ENCODE peak calls at places on chromosomes 12 and 14, in nine cellular contexts. One of them, this sample, is unnamed.

GRCh38 chr14:69318901-69319475 is 59.0 kb downstream of the GALNT16 start:
- DNase-seq in stomach: no peak
- DNase-seq in uterus: no peak
- DNase-seq in endothelial cell of umbilical vein: no peak
- DNase-seq in sigmoid colon: no peak
- DNase-seq in tibial nerve: no peak
- DNase-seq in A549: no peak
- DNase-seq in right lobe of liver: no peak
- DNase-seq in spleen: peak; percentile 63
- DNase-seq in this sample: no peak

GRCh38 chr14:73467377-73467776 is 9.0 kb upstream of the NUMB start:
- DNase-seq in spleen: peak; percentile 86
- DNase-seq in uterus: no peak
- DNase-seq in right lobe of liver: no peak
- DNase-seq in A549: no peak
- DNase-seq in tibial nerve: no peak
- DNase-seq in endothelial cell of umbilical vein: no peak
- DNase-seq in sigmoid colon: no peak
- DNase-seq in stomach: no peak
- DNase-seq in this sample: no peak

GRCh38 chr14:96038558-96038919 is 623 bp upstream of the C14orf132 start:
- DNase-seq in A549: no peak
- DNase-seq in endothelial cell of umbilical vein: peak; percentile 3
- DNase-seq in spleen: no peak
- DNase-seq in sigmoid colon: no peak
- DNase-seq in tibial nerve: no peak
- DNase-seq in right lobe of liver: no peak
- DNase-seq in stomach: no peak
- DNase-seq in uterus: no peak
- DNase-seq in this sample: no peak

GRCh38 chr12:25988505-25988904 is 30.0 kb downstream of the RASSF8 start:
- DNase-seq in tibial nerve: no peak
- DNase-seq in spleen: no peak
- DNase-seq in stomach: no peak
- DNase-seq in sigmoid colon: no peak
- DNase-seq in endothelial cell of umbilical vein: peak; percentile 66
- DNase-seq in A549: no peak
- DNase-seq in right lobe of liver: no peak
- DNase-seq in uterus: no peak
- DNase-seq in this sample: no peak

GRCh38 chr14:79491161-79491560 is 720.1 kb downstream of the DIO2 start:
- DNase-seq in tibial nerve: no peak
- DNase-seq in spleen: no peak
- DNase-seq in right lobe of liver: no peak
- DNase-seq in sigmoid colon: no peak
- DNase-seq in A549: no peak
- DNase-seq in stomach: no peak
- DNase-seq in endothelial cell of umbilical vein: no peak
- DNase-seq in uterus: no peak
- DNase-seq in this sample: no peak

GRCh38 chr12:45302621-45303020 is 86.7 kb downstream of the ANO6 start:
- DNase-seq in spleen: no peak
- DNase-seq in right lobe of liver: no peak
- DNase-seq in endothelial cell of umbilical vein: peak; percentile 46
- DNase-seq in A549: no peak
- DNase-seq in uterus: no peak
- DNase-seq in stomach: no peak
- DNase-seq in sigmoid colon: no peak
- DNase-seq in tibial nerve: no peak
- DNase-seq in this sample: no peak

GRCh38 chr12:37543966-37544668 is 772.5 kb upstream of the ALG10B start:
- DNase-seq in endothelial cell of umbilical vein: no peak
- DNase-seq in tibial nerve: no peak
- DNase-seq in stomach: no peak
- DNase-seq in uterus: no peak
- DNase-seq in right lobe of liver: no peak
- DNase-seq in A549: no peak
- DNase-seq in spleen: no peak
- DNase-seq in sigmoid colon: no peak
- DNase-seq in this sample: no peak

GRCh38 chr12:80810874-80811273 is 94.2 kb downstream of the MYF5 start:
- DNase-seq in stomach: no peak
- DNase-seq in uterus: no peak
- DNase-seq in tibial nerve: no peak
- DNase-seq in endothelial cell of umbilical vein: no peak
- DNase-seq in A549: no peak
- DNase-seq in right lobe of liver: no peak
- DNase-seq in sigmoid colon: no peak
- DNase-seq in spleen: no peak
- DNase-seq in this sample: no peak

GRCh38 chr14:58633831-58634230 is 3.9 kb upstream of the DACT1 start:
- DNase-seq in spleen: no peak
- DNase-seq in uterus: no peak
- DNase-seq in sigmoid colon: no peak
- DNase-seq in tibial nerve: no peak
- DNase-seq in stomach: no peak
- DNase-seq in A549: no peak
- DNase-seq in right lobe of liver: no peak
- DNase-seq in endothelial cell of umbilical vein: no peak
- DNase-seq in this sample: no peak

GRCh38 chr12:109900752-109901580 is 892 bp downstream of the TCHP start:
- DNase-seq in endothelial cell of umbilical vein: peak; percentile 43
- DNase-seq in sigmoid colon: no peak
- DNase-seq in spleen: no peak
- DNase-seq in right lobe of liver: no peak
- DNase-seq in stomach: no peak
- DNase-seq in A549: peak; percentile 43
- DNase-seq in uterus: no peak
- DNase-seq in tibial nerve: no peak
- DNase-seq in this sample: no peak

GRCh38 chr12:122854554-122854953 is 19.3 kb downstream of the HIP1R start:
- DNase-seq in spleen: no peak
- DNase-seq in A549: no peak
- DNase-seq in endothelial cell of umbilical vein: no peak
- DNase-seq in sigmoid colon: no peak
- DNase-seq in tibial nerve: no peak
- DNase-seq in uterus: no peak
- DNase-seq in right lobe of liver: no peak
- DNase-seq in stomach: no peak
- DNase-seq in this sample: no peak

GRCh38 chr12:84329933-84330332 is 582.7 kb downstream of the SLC6A15 start:
- DNase-seq in stomach: no peak
- DNase-seq in right lobe of liver: no peak
- DNase-seq in tibial nerve: no peak
- DNase-seq in spleen: no peak
- DNase-seq in endothelial cell of umbilical vein: no peak
- DNase-seq in sigmoid colon: no peak
- DNase-seq in A549: no peak
- DNase-seq in uterus: no peak
- DNase-seq in this sample: no peak

GRCh38 chr12:57223191-57224165 is 6.0 kb upstream of the SHMT2 start:
- DNase-seq in tibial nerve: no peak
- DNase-seq in stomach: no peak
- DNase-seq in A549: no peak
- DNase-seq in right lobe of liver: no peak
- DNase-seq in spleen: no peak
- DNase-seq in sigmoid colon: no peak
- DNase-seq in uterus: no peak
- DNase-seq in endothelial cell of umbilical vein: no peak
- DNase-seq in this sample: no peak

GRCh38 chr14:93538411-93538810 is 107.7 kb downstream of the UNC79 start:
- DNase-seq in right lobe of liver: no peak
- DNase-seq in stomach: no peak
- DNase-seq in uterus: no peak
- DNase-seq in endothelial cell of umbilical vein: no peak
- DNase-seq in spleen: no peak
- DNase-seq in A549: no peak
- DNase-seq in sigmoid colon: no peak
- DNase-seq in tibial nerve: no peak
- DNase-seq in this sample: no peak

GRCh38 chr12:127239781-127240180 is 1027.2 kb upstream of the TMEM132C start:
- DNase-seq in A549: no peak
- DNase-seq in sigmoid colon: no peak
- DNase-seq in right lobe of liver: no peak
- DNase-seq in uterus: no peak
- DNase-seq in tibial nerve: no peak
- DNase-seq in spleen: no peak
- DNase-seq in endothelial cell of umbilical vein: no peak
- DNase-seq in stomach: no peak
- DNase-seq in this sample: no peak

GRCh38 chr12:127241056-127241830 is 1025.7 kb upstream of the TMEM132C start:
- DNase-seq in sigmoid colon: no peak
- DNase-seq in spleen: no peak
- DNase-seq in uterus: no peak
- DNase-seq in tibial nerve: peak; percentile 19
- DNase-seq in right lobe of liver: no peak
- DNase-seq in A549: no peak
- DNase-seq in endothelial cell of umbilical vein: no peak
- DNase-seq in stomach: no peak
- DNase-seq in this sample: no peak

GRCh38 chr12:127236491-127236890 is 1030.5 kb upstream of the TMEM132C start:
- DNase-seq in stomach: no peak
- DNase-seq in endothelial cell of umbilical vein: no peak
- DNase-seq in tibial nerve: no peak
- DNase-seq in spleen: no peak
- DNase-seq in A549: no peak
- DNase-seq in sigmoid colon: no peak
- DNase-seq in right lobe of liver: no peak
- DNase-seq in uterus: no peak
- DNase-seq in this sample: no peak

GRCh38 chr12:127238061-127238460 is 1028.9 kb upstream of the TMEM132C start:
- DNase-seq in stomach: no peak
- DNase-seq in sigmoid colon: no peak
- DNase-seq in spleen: no peak
- DNase-seq in tibial nerve: no peak
- DNase-seq in uterus: no peak
- DNase-seq in A549: no peak
- DNase-seq in endothelial cell of umbilical vein: no peak
- DNase-seq in right lobe of liver: no peak
- DNase-seq in this sample: no peak

DNA sequence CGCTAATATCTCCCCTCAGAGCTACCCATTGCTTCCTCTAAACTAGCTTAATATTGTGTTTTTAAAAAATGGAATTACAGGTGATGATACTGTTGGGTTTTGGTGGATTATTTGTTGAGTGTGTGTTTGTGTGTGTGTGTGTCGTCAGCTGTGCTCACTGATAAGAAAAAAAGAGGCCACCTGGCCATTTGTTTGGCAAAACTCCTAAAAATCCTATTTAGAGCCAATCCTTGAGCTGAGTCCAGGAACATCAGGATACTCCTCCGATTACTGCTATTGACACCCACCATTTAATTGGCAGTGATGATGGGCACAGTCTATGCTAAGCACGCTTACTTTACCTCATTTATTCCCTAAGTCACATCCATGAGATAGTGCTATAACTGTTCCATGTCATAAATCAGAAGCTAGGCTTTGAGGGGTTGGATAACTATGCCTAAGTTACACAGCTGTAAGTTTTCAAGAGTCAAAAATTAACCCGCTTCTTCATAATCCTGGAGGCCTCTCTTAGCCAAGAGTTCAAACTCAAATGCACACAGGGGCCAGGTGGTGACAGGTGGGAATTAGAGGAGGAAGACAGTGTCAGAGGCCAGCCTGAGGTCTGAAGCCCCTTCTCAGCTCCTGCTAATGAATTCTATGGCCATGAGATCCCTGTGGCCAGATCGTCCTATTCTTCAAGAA is 1026.6 kb upstream of the TMEM132C start:
- DNase-seq in right lobe of liver: no peak
- DNase-seq in A549: no peak
- DNase-seq in sigmoid colon: no peak
- DNase-seq in stomach: no peak
- DNase-seq in spleen: no peak
- DNase-seq in uterus: no peak
- DNase-seq in endothelial cell of umbilical vein: no peak
- DNase-seq in tibial nerve: no peak
- DNase-seq in this sample: no peak
- H3K9me3 ChIP-seq in right lobe of liver: no peaks in the 10 kb centered on the region
- H3K9me3 ChIP-seq in A549: no peaks in the 10 kb centered on the region
- H3K9me3 ChIP-seq in sigmoid colon: no peaks in the 10 kb centered on the region
- H3K9me3 ChIP-seq in stomach: no peaks in the 10 kb centered on the region
- H3K9me3 ChIP-seq in spleen: no peaks in the 10 kb centered on the region
- H3K9me3 ChIP-seq in uterus: no peaks in the 10 kb centered on the region
- H3K9me3 ChIP-seq in endothelial cell of umbilical vein: peaks cover 7% of the 10 kb centered on the region
- H3K9me3 ChIP-seq in tibial nerve: no peaks in the 10 kb centered on the region
- H3K9me3 ChIP-seq in this sample: no peaks in the 10 kb centered on the region

GRCh38 chr12:32877670-32878459 is 18.7 kb downstream of the PKP2 start:
- DNase-seq in A549: no peak
- DNase-seq in spleen: no peak
- DNase-seq in right lobe of liver: no peak
- DNase-seq in endothelial cell of umbilical vein: no peak
- DNase-seq in sigmoid colon: no peak
- DNase-seq in tibial nerve: no peak
- DNase-seq in uterus: no peak
- DNase-seq in stomach: peak; percentile 34
- DNase-seq in this sample: peak; percentile 87
- TF ChIP-seq POLR2A in A549: no peak
- TF ChIP-seq POLR2A in spleen: no peak
- TF ChIP-seq POLR2A in right lobe of liver: no peak
- TF ChIP-seq POLR2A in endothelial cell of umbilical vein: no peak
- TF ChIP-seq POLR2A in sigmoid colon: no peak
- TF ChIP-seq POLR2A in tibial nerve: no peak
- TF ChIP-seq POLR2A in uterus: no peak
- TF ChIP-seq POLR2A in stomach: no peak
- TF ChIP-seq POLR2A in this sample: no peak

GRCh38 chr12:87671757-87672156 is 357.4 kb downstream of the C12orf50 start:
- DNase-seq in stomach: no peak
- DNase-seq in sigmoid colon: no peak
- DNase-seq in uterus: no peak
- DNase-seq in right lobe of liver: no peak
- DNase-seq in endothelial cell of umbilical vein: no peak
- DNase-seq in tibial nerve: no peak
- DNase-seq in A549: no peak
- DNase-seq in spleen: no peak
- DNase-seq in this sample: no peak

GRCh38 chr12:87670448-87670847 is 358.8 kb downstream of the C12orf50 start:
- DNase-seq in uterus: no peak
- DNase-seq in endothelial cell of umbilical vein: no peak
- DNase-seq in A549: no peak
- DNase-seq in tibial nerve: no peak
- DNase-seq in sigmoid colon: no peak
- DNase-seq in stomach: no peak
- DNase-seq in spleen: no peak
- DNase-seq in right lobe of liver: no peak
- DNase-seq in this sample: no peak

GRCh38 chr12:87661770-87662402 is 367.3 kb downstream of the C12orf50 start:
- DNase-seq in stomach: no peak
- DNase-seq in spleen: no peak
- DNase-seq in sigmoid colon: no peak
- DNase-seq in right lobe of liver: no peak
- DNase-seq in A549: no peak
- DNase-seq in tibial nerve: no peak
- DNase-seq in uterus: no peak
- DNase-seq in endothelial cell of umbilical vein: no peak
- DNase-seq in this sample: no peak

GRCh38 chr12:87667378-87667777 is 361.8 kb downstream of the C12orf50 start:
- DNase-seq in spleen: no peak
- DNase-seq in stomach: no peak
- DNase-seq in endothelial cell of umbilical vein: no peak
- DNase-seq in right lobe of liver: no peak
- DNase-seq in uterus: no peak
- DNase-seq in tibial nerve: no peak
- DNase-seq in A549: no peak
- DNase-seq in sigmoid colon: no peak
- DNase-seq in this sample: no peak
- TF ChIP-seq CTCF in spleen: no peak
- TF ChIP-seq CTCF in stomach: no peak
- TF ChIP-seq CTCF in endothelial cell of umbilical vein: no peak
- TF ChIP-seq CTCF in right lobe of liver: peak; percentile 57
- TF ChIP-seq CTCF in uterus: no peak
- TF ChIP-seq CTCF in tibial nerve: no peak
- TF ChIP-seq CTCF in A549: peak; percentile 41
- TF ChIP-seq CTCF in sigmoid colon: no peak
- TF ChIP-seq CTCF in this sample: no peak

GRCh38 chr12:79561401-79562132 is 129.2 kb downstream of the PAWR start:
- DNase-seq in A549: no peak
- DNase-seq in sigmoid colon: no peak
- DNase-seq in right lobe of liver: no peak
- DNase-seq in stomach: no peak
- DNase-seq in spleen: no peak
- DNase-seq in uterus: no peak
- DNase-seq in endothelial cell of umbilical vein: no peak
- DNase-seq in tibial nerve: no peak
- DNase-seq in this sample: no peak
- H3K9me3 ChIP-seq in A549: no peaks in the 10 kb centered on the region
- H3K9me3 ChIP-seq in sigmoid colon: no peaks in the 10 kb centered on the region
- H3K9me3 ChIP-seq in right lobe of liver: no peaks in the 10 kb centered on the region
- H3K9me3 ChIP-seq in stomach: no peaks in the 10 kb centered on the region
- H3K9me3 ChIP-seq in spleen: no peaks in the 10 kb centered on the region
- H3K9me3 ChIP-seq in uterus: no peaks in the 10 kb centered on the region
- H3K9me3 ChIP-seq in endothelial cell of umbilical vein: peaks cover 3% of the 10 kb centered on the region
- H3K9me3 ChIP-seq in tibial nerve: peaks cover 18% of the 10 kb centered on the region
- H3K9me3 ChIP-seq in this sample: no peaks in the 10 kb centered on the region